ENCODE peak calls at places on chromosomes 16 and 17, in four cellular contexts. B is IMR-90, H is astrocyte, P is dorsolateral prefrontal cortex. Y is an unnamed sample.

GRCh38 chr17:37507108-37507507 is 17.4 kb downstream of the DUSP14 start:
- DNase-seq in B (no peak), H (no peak), P (peak; percentile 51), Y (no peak)

GRCh38 chr17:68355093-68355492 is 63.8 kb downstream of the ARSG start:
- DNase-seq in B (peak; percentile 65), H (peak; percentile 62), P (no peak), Y (peak; percentile 25)

GRCh38 chr17:35849469-35850348 is 19.0 kb downstream of the HEATR9 start:
- DNase-seq in B (peak; percentile 67), H (peak; percentile 36), P (no peak), Y (peak; percentile 83)

GRCh38 chr16:70575376-70575775 is 51.8 kb downstream of the SF3B3 start:
- DNase-seq in B (no peak), H (no peak), P (no peak), Y (no peak)

GRCh38 chr17:43316522-43317142 is 82.2 kb upstream of the ARL4D start:
- DNase-seq in B (no peak), H (no peak), P (no peak), Y (peak; percentile 6)

GRCh38 chr17:44539664-44540063 is 17.6 kb upstream of the FZD2 start:
- DNase-seq in B (no peak), H (no peak), P (no peak), Y (no peak)

GRCh38 chr17:43169561-43170139 is 1.4 kb upstream of the NBR1 start:
- DNase-seq in B (peak; percentile 26), H (no peak), P (peak; percentile 55), Y (peak; percentile 15)

GRCh38 chr17:78374631-78375274 is 3.7 kb upstream of the PGS1 start:
- DNase-seq in B (peak; percentile 90), H (peak; percentile 89), P (no peak), Y (peak; percentile 76)

GRCh38 chr16:26593700-26594099 is 473.0 kb upstream of the C16orf82 start:
- DNase-seq in B (no peak), H (no peak), P (no peak), Y (no peak)

GRCh38 chr17:79065105-79065670 is 9.4 kb upstream of the ENGASE start:
- DNase-seq in B (peak; percentile 32), H (no peak), P (no peak), Y (peak; percentile 52)

GRCh38 chr16:66899310-66899944 is 19.1 kb downstream of the PDP2 start:
- DNase-seq in B (peak; percentile 80), H (no peak), P (no peak), Y (peak; percentile 78)

GRCh38 chr16:71396589-71396988 is 38.1 kb downstream of the CALB2 start:
- DNase-seq in B (no peak), H (no peak), P (no peak), Y (no peak)

GRCh38 chr16:85384831-85385462 is 228.2 kb upstream of the GSE1 start:
- DNase-seq in B (no peak), H (no peak), P (no peak), Y (no peak)

GRCh38 chr17:10099051-10099571 is 99.3 kb downstream of the GAS7 start:
- DNase-seq in B (peak; percentile 57), H (peak; percentile 23), P (no peak), Y (peak; percentile 87)

GRCh38 chr16:53732296-53732929 is 28.5 kb downstream of the FTO start:
- DNase-seq in B (peak; percentile 58), H (no peak), P (no peak), Y (peak; percentile 55)

GRCh38 chr17:36544320-36545092 is at the start of gene GGNBP2:
- DNase-seq in B (peak; percentile 92), H (peak; percentile 90), P (peak; percentile 94), Y (peak; percentile 91)

GRCh38 chr16:58098207-58099096 is 30.7 kb downstream of the CFAP20 start:
- DNase-seq in B (peak; percentile 22), H (peak; percentile 10), P (no peak), Y (peak; percentile 26)

GRCh38 chr16:29808219-29808900 is 2.0 kb downstream of the MAZ start:
- DNase-seq in B (no peak), H (no peak), P (no peak), Y (no peak)

GRCh38 chr17:10171581-10171981 is 26.8 kb downstream of the GAS7 start:
- DNase-seq in B (peak; percentile 41), H (no peak), P (no peak), Y (peak; percentile 36)

GRCh38 chr17:50925296-50925891 is 59.2 kb upstream of the TOB1 start:
- DNase-seq in B (no peak), H (no peak), P (no peak), Y (no peak)

GRCh38 chr16:1474471-1474795 is 395 bp downstream of the CLCN7 start:
- DNase-seq in B (no peak), H (no peak), P (no peak), Y (no peak)

GRCh38 chr16:87501117-87501516 is 8.3 kb upstream of the ZCCHC14 start:
- DNase-seq in B (no peak), H (no peak), P (no peak), Y (no peak)

GRCh38 chr16:84054271-84054670 is 11.7 kb upstream of the SLC38A8 start:
- DNase-seq in B (no peak), H (no peak), P (no peak), Y (no peak)

GRCh38 chr17:36679815-36680467 is 78.6 kb downstream of the MRM1 start:
- DNase-seq in B (no peak), H (no peak), P (no peak), Y (no peak)

GRCh38 chr17:63945851-63946439 is 13.8 kb upstream of the CD79B start:
- DNase-seq in B (no peak), H (no peak), P (no peak), Y (no peak)

GRCh38 chr17:81412490-81413093 is 17.3 kb downstream of the BAHCC1 start:
- DNase-seq in B (peak; percentile 76), H (no peak), P (no peak), Y (no peak)

GRCh38 chr16:14109077-14109775 is 38.1 kb downstream of the MRTFB start:
- DNase-seq in B (no peak), H (no peak), P (no peak), Y (no peak)

GRCh38 chr17:60534010-60534555 is 8.0 kb upstream of the APPBP2 start:
- DNase-seq in B (peak; percentile 85), H (no peak), P (no peak), Y (no peak)

GRCh38 chr16:86490859-86491642 is 19.3 kb upstream of the FOXF1 start:
- DNase-seq in B (peak; percentile 52), H (no peak), P (no peak), Y (peak; percentile 63)

GRCh38 chr17:58329035-58329807 is 626 bp upstream of the TSPOAP1 start:
- DNase-seq in B (no peak), H (no peak), P (no peak), Y (no peak)

GRCh38 chr16:1781758-1782407 is 488 bp downstream of the SPSB3 start:
- DNase-seq in B (peak; percentile 6), H (no peak), P (no peak), Y (no peak)

GRCh38 chr16:1539720-1540555 is 6.5 kb downstream of the TMEM204 start:
- DNase-seq in B (no peak), H (no peak), P (no peak), Y (no peak)

GRCh38 chr16:30738984-30739951 is 9.0 kb upstream of the PHKG2 start:
- DNase-seq in B (no peak), H (no peak), P (no peak), Y (no peak)

GRCh38 chr17:63702223-63702577 is 2.3 kb upstream of the LIMD2 start:
- DNase-seq in B (no peak), H (no peak), P (no peak), Y (no peak)

GRCh38 chr16:86653289-86654006 is 75.1 kb downstream of the FOXL1 start:
- DNase-seq in B (peak; percentile 16), H (peak; percentile 70), P (no peak), Y (peak; percentile 50)

GRCh38 chr16:89257281-89257731 is 39.8 kb downstream of the ZNF778 start:
- DNase-seq in B (no peak), H (no peak), P (no peak), Y (no peak)

GRCh38 chr16:56812884-56813283 is 52.1 kb upstream of the SLC12A3 start:
- DNase-seq in B (peak; percentile 67), H (peak; percentile 53), P (no peak), Y (peak; percentile 55)

DNA sequence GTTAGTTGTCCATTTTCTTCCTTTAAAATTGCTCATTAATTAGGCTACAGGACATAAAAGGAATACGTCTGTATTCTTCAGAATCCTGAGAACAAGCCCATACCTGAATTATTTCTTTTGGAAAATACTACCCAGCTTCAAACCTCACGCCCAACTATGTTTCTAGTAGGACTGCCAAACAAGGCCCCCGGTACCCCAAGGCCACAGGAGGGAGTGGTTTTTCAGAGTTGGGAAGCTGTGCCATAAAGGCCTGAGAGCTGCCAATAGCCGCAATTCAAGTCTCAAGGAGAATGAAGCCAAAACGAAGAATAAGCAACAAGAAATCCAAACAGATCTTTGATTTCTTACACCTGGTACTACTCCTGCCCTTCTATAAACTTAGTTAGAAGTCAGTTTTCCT is 48.3 kb downstream of the UBE2G1 start:
- DNase-seq in B (no peak), H (no peak), P (no peak), Y (no peak)
- TF ChIP-seq CTCF in B (no peak), H (no peak), P (no peak), Y (no peak)

GRCh38 chr17:75508848-75509450 is 6.4 kb downstream of the CASKIN2 start:
- DNase-seq in B (no peak), H (no peak), P (peak; percentile 43), Y (no peak)
- H3K4me3 ChIP-seq in B (no peak overlapping the region), H (no peak overlapping the region), P (no peak overlapping the region), Y (no peak overlapping the region)

GRCh38 chr17:66449418-66449977 is 147.1 kb downstream of the PRKCA start:
- DNase-seq in B (no peak), H (no peak), P (no peak), Y (no peak)

GRCh38 chr17:66448008-66448644 is 145.7 kb downstream of the PRKCA start:
- DNase-seq in B (no peak), H (no peak), P (no peak), Y (no peak)

GRCh38 chr17:66450008-66450856 is 147.8 kb downstream of the PRKCA start:
- DNase-seq in B (no peak), H (no peak), P (no peak), Y (no peak)

GRCh38 chr17:66450857-66451158 is 148.4 kb downstream of the PRKCA start:
- DNase-seq in B (no peak), H (no peak), P (no peak), Y (no peak)

GRCh38 chr17:66451188-66452149 is 149.1 kb downstream of the PRKCA start:
- DNase-seq in B (no peak), H (no peak), P (no peak), Y (no peak)
- TF ChIP-seq CTCF in B (peak; percentile 8), H (no peak), P (no peak), Y (peak; percentile 13)

GRCh38 chr16:4519274-4520058 is 19.1 kb downstream of the CDIP1 start:
- DNase-seq in B (no peak), H (no peak), P (no peak), Y (no peak)

GRCh38 chr16:4515611-4516233 is 22.9 kb downstream of the CDIP1 start:
- DNase-seq in B (no peak), H (no peak), P (no peak), Y (peak; percentile 41)

GRCh38 chr16:4520913-4521312 is 17.7 kb downstream of the CDIP1 start:
- DNase-seq in B (no peak), H (no peak), P (no peak), Y (no peak)

GRCh38 chr16:4518281-4518680 is 20.3 kb downstream of the CDIP1 start:
- DNase-seq in B (no peak), H (no peak), P (no peak), Y (no peak)

DNA sequence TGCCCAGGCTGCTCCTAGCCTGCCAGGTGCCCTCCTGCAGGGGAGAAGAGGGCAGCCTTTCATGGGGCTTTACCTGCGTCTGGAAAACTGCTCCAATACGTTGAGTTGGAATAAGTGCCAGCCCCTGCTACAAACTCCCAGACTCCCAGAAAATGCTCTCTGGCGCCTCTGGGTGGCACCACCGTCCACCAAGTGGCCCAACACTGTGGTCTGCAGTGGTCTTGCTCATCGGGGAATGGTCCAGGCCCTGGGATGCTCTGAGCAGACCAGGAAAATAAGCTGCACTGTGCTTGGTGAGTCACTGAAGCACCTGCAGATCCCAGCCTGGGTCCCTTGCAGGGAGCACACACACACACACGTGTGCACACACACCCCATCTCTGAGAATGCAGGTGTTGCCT is 20.8 kb downstream of the CDIP1 start:
- DNase-seq in B (peak; percentile 46), H (no peak), P (peak; percentile 67), Y (peak; percentile 32)
- H3K4me3 ChIP-seq in B (no peak overlapping the region), H (no peak overlapping the region), P (no peak overlapping the region), Y (no peak overlapping the region)

Y was measured in fibroblast of the aortic adventitia.